ENCODE peak calls at places on chromosomes 1 and 21, in ten cellular contexts. C, Z, T, N, P, J, W, E, M and O are unnamed samples.

GRCh38 chr1:238950786-238951185 is 435.6 kb upstream of the CHRM3 start:
- DNase-seq in C (no peak), E (no peak), T (no peak), P (no peak), Z (no peak), M (no peak), W (no peak), N (no peak), J (no peak), O (no peak)

GRCh38 chr1:27427329-27427728 is 34.9 kb downstream of the GPR3 start:
- DNase-seq in J (no peak), M (no peak), Z (no peak), P (no peak), W (no peak), N (no peak), T (no peak), C (no peak), E (no peak), O (no peak)

GRCh38 chr1:87980494-87980893 is 651.8 kb downstream of the LMO4 start:
- DNase-seq in N (no peak), M (no peak), T (no peak), C (no peak), W (no peak), P (no peak), J (no peak), E (peak; percentile 13), Z (no peak), O (no peak)

GRCh38 chr1:160862151-160863061 is at the start of gene CD244:
- DNase-seq in C (no peak), M (peak; percentile 46), J (no peak), P (no peak), N (peak; percentile 43), E (no peak), Z (no peak), W (peak; percentile 78), T (no peak), O (no peak)

GRCh38 chr1:100896481-100896982 is 642 bp downstream of the SLC30A7 start:
- DNase-seq in T (peak; percentile 64), P (peak; percentile 14), J (peak; percentile 54), M (peak; percentile 58), E (peak; percentile 23), W (peak; percentile 63), Z (peak; percentile 60), N (peak; percentile 31), C (no peak), O (peak; percentile 55)

GRCh38 chr1:108554682-108555081 is 5.2 kb upstream of the EEIG2 start:
- DNase-seq in Z (no peak), W (no peak), C (no peak), E (no peak), P (no peak), M (no peak), N (no peak), T (no peak), J (no peak), O (no peak)

GRCh38 chr1:200131551-200132125 is 104.1 kb downstream of the NR5A2 start:
- DNase-seq in T (no peak), Z (no peak), W (peak; percentile 77), M (no peak), P (no peak), C (no peak), N (no peak), E (peak; percentile 32), J (peak; percentile 34), O (no peak)

GRCh38 chr1:92329356-92330129 is 30.7 kb downstream of the RPAP2 start:
- DNase-seq in J (no peak), W (no peak), T (no peak), N (no peak), Z (peak; percentile 2), E (no peak), P (no peak), C (no peak), M (no peak), O (no peak)

DNA sequence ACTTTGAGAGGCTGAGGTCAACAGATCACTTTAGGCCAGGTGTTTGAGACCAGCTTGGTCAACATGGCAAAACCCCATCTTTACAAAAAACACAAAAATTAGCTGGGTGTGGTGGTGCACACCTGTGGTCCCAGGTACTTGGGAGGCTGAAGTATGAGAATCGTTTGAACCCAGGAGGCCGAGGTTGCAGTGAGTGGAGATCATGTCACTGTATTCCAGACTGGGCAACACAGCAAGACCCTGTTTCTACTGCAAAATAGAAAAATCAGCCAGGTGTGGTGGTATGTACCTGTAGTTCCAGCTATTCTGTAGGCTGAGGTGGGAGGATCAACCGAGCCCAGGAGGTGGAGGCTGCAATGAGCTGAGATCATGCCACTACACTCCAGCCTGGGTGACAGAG is 4.2 kb upstream of the INTS3 start:
- DNase-seq in C (no peak), M (no peak), P (no peak), T (no peak), E (no peak), J (no peak), Z (no peak), W (no peak), N (no peak), O (no peak)
- H3K9me3 ChIP-seq in C (peaks cover 5% of the 10 kb centered on the region), M (no peaks in the 10 kb centered on the region), P (no peaks in the 10 kb centered on the region), T (no peaks in the 10 kb centered on the region), E (no peaks in the 10 kb centered on the region), J (no peaks in the 10 kb centered on the region), Z (no peaks in the 10 kb centered on the region), W (no peaks in the 10 kb centered on the region), N (no peaks in the 10 kb centered on the region), O (no peaks in the 10 kb centered on the region)

GRCh38 chr1:110526189-110526588 is 7.2 kb upstream of the KCNA10 start:
- DNase-seq in T (no peak), Z (no peak), M (no peak), P (no peak), J (no peak), C (no peak), W (no peak), N (no peak), E (no peak), O (no peak)

GRCh38 chr1:110529011-110529410 is 10.0 kb upstream of the KCNA10 start:
- DNase-seq in T (no peak), C (no peak), M (no peak), P (no peak), J (no peak), E (no peak), Z (no peak), W (no peak), N (no peak), O (no peak)

GRCh38 chr1:110523011-110523410 is 4.0 kb upstream of the KCNA10 start:
- DNase-seq in Z (no peak), M (no peak), T (no peak), C (no peak), P (no peak), W (no peak), E (no peak), N (no peak), J (no peak), O (no peak)

GRCh38 chr1:110524311-110525249 is 5.6 kb upstream of the KCNA10 start:
- DNase-seq in E (peak; percentile 40), J (peak; percentile 24), C (no peak), W (peak; percentile 61), M (peak; percentile 25), Z (peak; percentile 12), T (peak; percentile 26), P (peak; percentile 83), N (peak; percentile 84), O (peak; percentile 16)

DNA sequence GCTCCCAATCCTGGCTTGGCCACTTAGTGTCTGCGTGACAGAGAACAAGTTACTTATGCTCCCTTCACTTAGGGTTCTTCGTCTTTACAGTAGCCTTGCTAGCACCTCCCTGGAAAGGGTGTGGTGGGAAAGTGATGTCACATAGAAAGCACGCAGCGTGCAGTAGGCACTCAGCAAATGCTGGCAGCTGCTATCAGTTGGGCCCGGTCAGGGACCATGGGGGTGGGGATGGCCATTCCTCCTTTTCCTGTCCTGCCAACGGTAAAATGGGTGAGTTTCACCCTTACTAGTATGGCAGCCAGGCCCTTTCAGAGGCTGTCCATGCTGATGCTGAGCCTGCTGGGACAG is 6.2 kb upstream of the KCNA10 start:
- DNase-seq in C (no peak), T (no peak), M (no peak), N (no peak), J (no peak), Z (no peak), E (no peak), P (no peak), W (no peak), O (no peak)
- H3K9me3 ChIP-seq in C (no peaks in the 10 kb centered on the region), T (no peaks in the 10 kb centered on the region), M (no peaks in the 10 kb centered on the region), N (no peaks in the 10 kb centered on the region), J (no peaks in the 10 kb centered on the region), Z (no peaks in the 10 kb centered on the region), E (no peaks in the 10 kb centered on the region), P (no peaks in the 10 kb centered on the region), W (no peaks in the 10 kb centered on the region), O (no peaks in the 10 kb centered on the region)

GRCh38 chr21:45630876-45631275 is 12.6 kb upstream of the PCBP3 start:
- DNase-seq in Z (no peak), E (no peak), M (no peak), W (no peak), P (no peak), J (peak; percentile 9), N (no peak), T (no peak), C (no peak), O (no peak)

GRCh38 chr21:45632165-45632896 is 11.2 kb upstream of the PCBP3 start:
- DNase-seq in T (no peak), J (peak; percentile 13), M (no peak), C (no peak), P (no peak), W (peak; percentile 73), N (no peak), E (no peak), Z (no peak), O (no peak)

GRCh38 chr21:45630066-45630694 is 13.3 kb upstream of the PCBP3 start:
- DNase-seq in T (no peak), M (no peak), Z (no peak), C (no peak), W (no peak), N (peak; percentile 19), P (no peak), E (no peak), J (peak; percentile 13), O (no peak)

GRCh38 chr21:45631540-45631939 is 12.0 kb upstream of the PCBP3 start:
- DNase-seq in P (no peak), Z (no peak), W (no peak), N (peak; percentile 14), J (peak; percentile 12), C (no peak), T (no peak), M (no peak), E (no peak), O (no peak)

DNA sequence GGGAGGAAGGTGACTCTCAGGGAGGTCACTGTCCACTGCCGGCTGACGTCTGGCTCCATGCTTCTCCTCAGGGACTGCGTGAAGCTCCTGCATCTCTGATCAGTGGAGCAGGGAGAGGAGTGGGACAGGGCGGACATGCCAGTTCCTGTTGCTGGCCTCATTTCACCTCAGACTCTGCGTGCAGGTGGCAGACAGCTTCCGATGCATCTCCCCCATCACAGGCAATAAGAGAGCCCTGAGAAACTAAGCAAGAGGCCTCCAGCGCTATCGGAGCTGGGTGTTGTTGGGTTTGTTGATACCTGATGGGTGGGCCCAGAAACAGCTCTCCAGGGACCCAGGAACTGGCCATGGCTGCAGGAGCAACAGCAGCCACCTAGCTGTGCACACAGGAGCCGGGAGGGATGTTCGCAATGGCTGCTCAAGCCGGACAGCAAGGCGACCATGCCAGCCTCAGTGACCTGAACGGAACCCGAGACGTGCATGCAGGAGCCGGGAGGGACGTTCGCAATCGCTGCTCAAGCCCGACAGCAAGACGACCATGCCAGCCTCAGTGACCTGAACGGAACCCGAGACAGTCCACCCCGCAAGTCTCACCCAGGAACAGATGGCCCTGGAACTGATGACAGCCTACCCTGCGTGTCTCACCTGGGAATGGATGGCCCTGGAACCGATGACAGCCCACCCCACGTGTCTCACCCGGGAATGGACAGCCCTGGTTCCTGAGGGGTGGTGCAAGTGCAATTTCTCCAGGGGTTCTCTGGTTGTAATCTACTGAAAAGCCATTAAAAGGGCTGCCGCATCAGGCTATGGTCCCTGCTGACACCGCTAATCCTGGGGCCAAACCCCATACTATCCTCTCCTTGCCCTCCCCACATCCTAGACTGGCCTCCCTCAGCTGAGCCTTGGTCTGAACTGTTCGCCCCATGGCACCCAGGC is 14.2 kb upstream of the PCBP3 start:
- DNase-seq in M (no peak), Z (no peak), J (peak; percentile 12), P (no peak), W (no peak), T (no peak), N (peak; percentile 18), C (no peak), E (no peak), O (no peak)
- H3K9me3 ChIP-seq in M (no peaks in the 10 kb centered on the region), Z (no peaks in the 10 kb centered on the region), J (no peaks in the 10 kb centered on the region), P (no peaks in the 10 kb centered on the region), W (no peaks in the 10 kb centered on the region), T (no peaks in the 10 kb centered on the region), N (no peaks in the 10 kb centered on the region), C (peaks cover 6% of the 10 kb centered on the region), E (no peaks in the 10 kb centered on the region), O (no peaks in the 10 kb centered on the region)

DNA sequence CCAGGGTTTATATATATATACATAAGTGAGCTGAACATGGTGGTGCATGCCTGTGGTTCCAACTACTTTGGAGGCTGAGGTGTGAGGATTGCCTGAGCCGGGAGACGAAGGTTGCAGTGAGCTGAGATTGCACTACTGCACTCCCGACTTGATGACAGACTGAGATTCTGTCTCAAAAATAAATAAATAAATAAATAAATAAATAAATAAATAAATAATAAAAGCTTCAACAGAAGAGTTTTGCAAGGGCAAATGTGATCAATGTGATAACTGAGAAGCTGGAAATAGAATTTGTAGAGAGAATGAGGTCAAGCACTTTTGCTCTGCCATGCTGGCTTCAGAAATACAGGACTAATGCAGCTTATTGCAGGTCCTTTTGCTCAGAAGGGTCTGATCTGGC is 855.8 kb upstream of the PRMT6 start:
- DNase-seq in P (no peak), J (no peak), N (no peak), W (no peak), T (no peak), Z (no peak), C (no peak), M (no peak), E (no peak), O (no peak)
- H3K9me3 ChIP-seq in P (no peaks in the 10 kb centered on the region), J (no peaks in the 10 kb centered on the region), N (no peaks in the 10 kb centered on the region), W (no peaks in the 10 kb centered on the region), T (no peaks in the 10 kb centered on the region), Z (no peaks in the 10 kb centered on the region), C (peaks cover 6% of the 10 kb centered on the region), M (no peaks in the 10 kb centered on the region), E (no peaks in the 10 kb centered on the region), O (no peaks in the 10 kb centered on the region)